ENCODE peak calls at places on chromosomes 2 and 18, in seven cellular contexts. C is fibroblast of lung; R is CD8-positive, alpha-beta T cell; T is CD8-positive, alpha-beta memory T cell; M is left ventricle myocardium inferior; A is ascending aorta; V is mesenchymal stem cell. K is an unnamed sample. For H3K27me3, the result is how much of the 10 kb centered on the place peaks cover.

GRCh38 chr18:48022531-48023330 is 92.3 kb upstream of the SMAD2 start:
- DNase-seq in C (peak), R (no peak), T (no peak), M (no peak), A (peak), V (peak), K (no peak)

GRCh38 chr2:33765122-33765521 is 166.0 kb upstream of the FAM98A start:
- DNase-seq in C (no peak), R (no peak), T (no peak), M (no peak), A (no peak), V (no peak), K (no peak)

GRCh38 chr2:127901339-127902072 is 15.8 kb upstream of the AMMECR1L start:
- DNase-seq in C (peak), R (no peak), T (no peak), M (peak), A (peak), V (no peak), K (no peak)

GRCh38 chr2:238113611-238114010 is 13.5 kb downstream of the ESPNL start:
- DNase-seq in C (no peak), R (no peak), T (peak), M (peak), A (no peak), V (no peak), K (no peak)

GRCh38 chr2:24721470-24721869 is 71.7 kb downstream of the PTRHD1 start:
- DNase-seq in C (peak), R (no peak), T (no peak), M (peak), A (peak), V (peak), K (peak)

GRCh38 chr2:196555726-196556125 is 83.8 kb upstream of the CCDC150 start:
- DNase-seq in C (no peak), R (no peak), T (no peak), M (no peak), A (no peak), V (no peak), K (no peak)

GRCh38 chr2:188580738-188581137 is 289.1 kb downstream of the GULP1 start:
- DNase-seq in C (no peak), R (no peak), T (no peak), M (no peak), A (no peak), V (no peak), K (no peak)

GRCh38 chr2:28619213-28620196 is 123.6 kb downstream of the PLB1 start:
- DNase-seq in C (no peak), R (no peak), T (peak), M (no peak), A (no peak), V (no peak), K (no peak)

GRCh38 chr18:2641638-2642037 is 13.9 kb upstream of the SMCHD1 start:
- DNase-seq in C (peak), R (no peak), T (no peak), M (no peak), A (no peak), V (peak), K (no peak)

GRCh38 chr18:28019425-28020108 is 157.4 kb downstream of the CDH2 start:
- DNase-seq in C (no peak), R (no peak), T (no peak), M (no peak), A (no peak), V (no peak), K (no peak)

GRCh38 chr2:75870133-75870532 is 159.4 kb upstream of the GCFC2 start:
- DNase-seq in C (no peak), R (no peak), T (no peak), M (no peak), A (no peak), V (no peak), K (no peak)

GRCh38 chr2:29923110-29923721 is 1.8 kb upstream of the ALK start:
- DNase-seq in C (peak), R (peak), T (peak), M (peak), A (no peak), V (peak), K (peak)

GRCh38 chr2:9739508-9739907 is 103.8 kb upstream of the TAF1B start:
- DNase-seq in C (no peak), R (peak), T (peak), M (peak), A (peak), V (no peak), K (no peak)

GRCh38 chr2:72825271-72826155 is at the start of gene EXOC6B:
- DNase-seq in C (peak), R (peak), T (peak), M (peak), A (peak), V (peak), K (peak)

GRCh38 chr18:59861963-59862819 is 37.6 kb upstream of the PMAIP1 start:
- DNase-seq in C (no peak), R (no peak), T (no peak), M (no peak), A (no peak), V (no peak), K (no peak)

GRCh38 chr2:154724194-154724797 is 25.8 kb downstream of the KCNJ3 start:
- DNase-seq in C (no peak), R (no peak), T (no peak), M (no peak), A (no peak), V (no peak), K (no peak)

GRCh38 chr2:162113771-162114168 is 38.3 kb downstream of the GCG start:
- DNase-seq in C (peak), R (no peak), T (no peak), M (no peak), A (no peak), V (peak), K (no peak)

GRCh38 chr2:119449526-119449925 is 17.9 kb downstream of the TMEM37 start:
- DNase-seq in C (no peak), R (no peak), T (no peak), M (no peak), A (no peak), V (no peak), K (no peak)

GRCh38 chr2:102052367-102052764 is 60.6 kb downstream of the IL1R2 start:
- DNase-seq in C (no peak), R (no peak), T (no peak), M (no peak), A (no peak), V (no peak), K (no peak)

GRCh38 chr2:190467575-190468083 is 59.5 kb downstream of the MFSD6 start:
- DNase-seq in C (peak), R (no peak), T (no peak), M (no peak), A (no peak), V (no peak), K (no peak)

GRCh38 chr2:7027436-7027835 is 110.2 kb downstream of the RNF144A start:
- DNase-seq in C (no peak), R (no peak), T (no peak), M (no peak), A (no peak), V (no peak), K (no peak)

GRCh38 chr18:79496237-79496977 is 100.7 kb downstream of the NFATC1 start:
- DNase-seq in C (no peak), R (no peak), T (peak), M (peak), A (peak), V (peak), K (no peak)

DNA sequence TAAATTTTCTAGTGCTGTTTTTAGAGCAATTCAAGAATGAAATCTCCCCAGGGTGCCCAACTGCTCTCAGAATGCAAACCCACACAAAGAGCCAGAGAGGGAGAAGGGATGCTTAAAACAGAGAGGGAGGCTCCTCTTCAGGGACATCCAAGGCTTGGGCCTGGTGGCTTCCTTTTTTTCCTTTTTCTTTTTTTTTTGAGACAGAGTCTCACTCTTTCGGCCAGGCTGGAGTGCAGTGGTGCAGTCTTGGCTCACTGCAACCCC is 32.8 kb upstream of the ATL2 start:
- DNase-seq in C (no peak), R (no peak), T (no peak), M (no peak), A (no peak), V (no peak), K (no peak)
- H3K27me3 ChIP-seq in C (under half), R (under half), T (under half), M (under half), A (under half), V (under half), K (under half)

GRCh38 chr2:68716539-68716938 is 18.1 kb upstream of the ARHGAP25 start:
- DNase-seq in C (no peak), R (no peak), T (no peak), M (no peak), A (no peak), V (no peak), K (no peak)

GRCh38 chr2:68716948-68717661 is 17.5 kb upstream of the ARHGAP25 start:
- DNase-seq in C (no peak), R (no peak), T (no peak), M (no peak), A (no peak), V (no peak), K (no peak)

GRCh38 chr2:68719912-68720311 is 14.7 kb upstream of the ARHGAP25 start:
- DNase-seq in C (no peak), R (no peak), T (no peak), M (no peak), A (no peak), V (no peak), K (no peak)

GRCh38 chr2:68714866-68715265 is 19.7 kb upstream of the ARHGAP25 start:
- DNase-seq in C (no peak), R (no peak), T (no peak), M (peak), A (peak), V (no peak), K (no peak)

GRCh38 chr2:68715353-68716041 is 19.1 kb upstream of the ARHGAP25 start:
- DNase-seq in C (peak), R (no peak), T (peak), M (no peak), A (no peak), V (peak), K (no peak)
- H3K27me3 ChIP-seq in C (under half), R (under half), T (under half), M (under half), A (under half), V (under half), K (under half)

GRCh38 chr2:234912437-234912836 is 39.4 kb upstream of the SH3BP4 start:
- DNase-seq in C (peak), R (no peak), T (no peak), M (no peak), A (no peak), V (no peak), K (no peak)
- H3K27me3 ChIP-seq in C (under half), R (under half), T (under half), M (under half), A (under half), V (under half), K (under half)

GRCh38 chr2:88296209-88296608 is 126.1 kb downstream of the THNSL2 start:
- DNase-seq in C (no peak), R (no peak), T (no peak), M (no peak), A (no peak), V (no peak), K (no peak)
- H3K27me3 ChIP-seq in C (under half), R (under half), T (under half), M (under half), A (under half), V (under half), K (under half)

K was measured in AG04450.